ENCODE peak calls at places on chromosomes 16 and 17, in seven cellular contexts. S, B, H, Z, N, D and O are unnamed samples.

GRCh38 chr16:67883872-67884261 is 818 bp upstream of the NRN1L start:
- DNase-seq in N (peak; percentile 52), B (peak; percentile 70), S (peak; percentile 57), D (peak; percentile 26), H (peak; percentile 54), Z (no peak), O (peak; percentile 94)

GRCh38 chr17:18158022-18158600 is 25.5 kb upstream of the ALKBH5 start:
- DNase-seq in S (peak; percentile 86), N (peak; percentile 95), B (peak; percentile 81), D (no peak), H (peak; percentile 88), Z (no peak), O (peak; percentile 95)

GRCh38 chr17:42153919-42154491 is 784 bp downstream of the RAB5C start:
- DNase-seq in Z (no peak), B (no peak), H (no peak), S (peak; percentile 43), D (no peak), N (no peak), O (no peak)

GRCh38 chr16:79331064-79331463 is 269.5 kb downstream of the MAF start:
- DNase-seq in D (no peak), Z (no peak), S (no peak), H (no peak), B (no peak), N (no peak), O (no peak)

GRCh38 chr16:20901441-20902112 is 1.0 kb downstream of the LYRM1 start:
- DNase-seq in S (peak; percentile 69), B (peak; percentile 42), Z (no peak), N (peak; percentile 54), H (no peak), D (peak; percentile 23), O (peak; percentile 59)

GRCh38 chr17:59851431-59852375 is 41.0 kb downstream of the TUBD1 start:
- DNase-seq in H (no peak), B (no peak), N (peak; percentile 83), D (no peak), Z (no peak), S (peak; percentile 87), O (no peak)

GRCh38 chr17:46977348-46977747 is 1.7 kb downstream of the RPRML start:
- DNase-seq in B (peak; percentile 69), N (no peak), H (no peak), D (peak; percentile 39), S (no peak), Z (no peak), O (no peak)

GRCh38 chr17:68616334-68616733 is 15.2 kb upstream of the FAM20A start:
- DNase-seq in H (no peak), N (no peak), B (no peak), S (no peak), Z (no peak), D (no peak), O (no peak)

GRCh38 chr17:36674278-36674650 is 72.9 kb downstream of the MRM1 start:
- DNase-seq in S (peak; percentile 8), N (no peak), B (no peak), Z (no peak), H (peak; percentile 10), D (no peak), O (no peak)

GRCh38 chr16:48300391-48300856 is 53.1 kb upstream of the ABCC11 start:
- DNase-seq in Z (no peak), H (no peak), N (peak; percentile 20), S (peak; percentile 76), B (no peak), D (no peak), O (no peak)

GRCh38 chr16:50036426-50036825 is 11.4 kb downstream of the CNEP1R1 start:
- DNase-seq in D (no peak), N (no peak), Z (no peak), H (no peak), B (no peak), S (no peak), O (no peak)

GRCh38 chr16:29748077-29748759 is 2.4 kb upstream of the C16orf54 start:
- DNase-seq in N (no peak), Z (no peak), B (no peak), S (no peak), D (no peak), H (no peak), O (no peak)

GRCh38 chr17:15377608-15378007 is 36.2 kb upstream of the TEKT3 start:
- DNase-seq in D (no peak), H (no peak), Z (peak; percentile 54), S (peak; percentile 14), B (peak; percentile 3), N (no peak), O (no peak)

GRCh38 chr16:30010817-30011504 is at the start of gene DOC2A:
- DNase-seq in H (no peak), B (peak; percentile 49), Z (no peak), D (peak; percentile 74), N (no peak), S (no peak), O (peak; percentile 73)

GRCh38 chr17:82848022-82848592 is 8.3 kb upstream of the ZNF750 start:
- DNase-seq in B (no peak), Z (no peak), N (peak; percentile 71), S (peak; percentile 12), D (peak; percentile 65), H (no peak), O (no peak)